ENCODE peak calls at places on chromosome 22, in four cellular contexts. N is thoracic aorta, O is K562, A is pancreas. U is an unnamed sample. For H3K4me1, the result is how much of the 10 kb centered on the place peaks cover.

GRCh38 chr22:26589367-26589844 is 526 bp downstream of the TPST2 start:
- DNase-seq in O (peak), N (no peak), A (peak), U (peak)

GRCh38 chr22:50473088-50473487 is 1.7 kb downstream of the SBF1 start:
- DNase-seq in N (no peak), A (no peak), O (peak), U (no peak)

GRCh38 chr22:18078329-18079041 is 695 bp downstream of the PEX26 start:
- DNase-seq in O (peak), N (no peak), A (peak), U (peak)

GRCh38 chr22:39091136-39092081 is 5.6 kb upstream of the APOBEC3H start:
- DNase-seq in N (no peak), A (no peak), O (no peak), U (no peak)

GRCh38 chr22:17647996-17648395 is 9.4 kb downstream of the BCL2L13 start:
- DNase-seq in N (no peak), A (no peak), O (no peak), U (no peak)

GRCh38 chr22:43110927-43111623 is 525 bp downstream of the BIK start:
- DNase-seq in A (peak), N (no peak), O (no peak), U (peak)

GRCh38 chr22:17779286-17780115 is 5.2 kb upstream of the BID start:
- DNase-seq in A (no peak), O (peak), N (no peak), U (no peak)

GRCh38 chr22:42747701-42748513 is 27.2 kb upstream of the A4GALT start:
- DNase-seq in O (no peak), N (no peak), A (no peak), U (no peak)

GRCh38 chr22:35589071-35589735 is 27.9 kb downstream of the MB start:
- DNase-seq in O (peak), A (no peak), N (no peak), U (no peak)

DNA sequence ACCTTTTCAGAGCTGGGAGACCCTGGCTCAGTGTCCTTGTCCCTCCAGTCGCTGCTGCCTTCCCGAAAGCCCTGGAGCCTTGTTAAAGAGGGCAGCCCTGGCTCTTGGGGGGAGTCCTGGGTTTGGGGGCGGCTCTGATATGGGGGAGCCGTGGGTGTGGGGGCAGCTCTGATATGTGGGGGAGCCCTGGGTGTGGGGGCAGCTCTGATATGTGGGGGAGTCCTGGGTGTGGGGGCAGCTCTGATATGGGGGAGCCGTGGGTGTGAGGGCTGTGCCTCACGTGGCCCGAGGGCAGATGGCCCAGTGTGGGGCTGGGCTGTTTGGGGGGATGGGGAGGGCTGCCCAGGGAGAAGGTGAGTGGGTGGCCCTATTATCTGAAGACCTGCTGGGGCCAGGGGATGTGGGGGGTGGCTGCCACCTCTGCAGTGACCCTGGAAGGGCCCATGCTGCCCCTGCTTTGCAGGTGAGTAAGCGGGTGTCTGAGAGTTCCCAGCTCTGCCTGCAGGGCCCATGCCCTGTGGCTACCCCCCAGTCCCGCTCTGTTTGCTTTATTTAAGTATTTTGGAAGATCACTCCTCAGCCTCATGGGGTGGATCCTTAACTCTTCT is 30.9 kb upstream of the GRAMD4 start:
- DNase-seq in A (no peak), O (no peak), N (no peak), U (no peak)
- H3K4me1 ChIP-seq in A (under half), O (half or more), N (under half), U (half or more)

DNA sequence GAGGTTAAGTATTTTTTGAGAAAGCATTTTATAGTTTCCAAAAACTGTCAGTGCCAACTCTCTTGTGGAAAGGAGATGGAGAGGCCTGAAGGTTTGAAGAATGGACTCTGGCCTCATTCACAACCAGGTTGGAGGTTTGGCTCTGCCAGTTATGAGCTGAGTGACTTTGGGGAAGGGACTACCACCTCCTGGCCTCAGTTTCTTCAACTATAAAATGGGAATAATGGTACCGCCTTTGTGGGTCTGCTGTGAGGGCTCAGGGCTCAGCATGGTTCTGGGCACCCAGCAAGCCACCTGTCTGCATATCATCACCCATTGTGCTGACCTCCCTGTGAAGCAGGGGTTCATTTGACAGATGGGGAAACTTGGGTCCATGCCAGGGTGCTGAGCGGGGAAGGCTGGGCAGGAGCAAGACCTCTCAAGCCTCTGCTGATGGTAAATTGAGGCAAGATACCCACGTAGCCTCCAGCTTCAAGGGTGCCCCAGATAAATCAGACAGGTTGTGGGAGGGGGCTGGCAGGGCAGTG is 3.5 kb upstream of the LIF start:
- DNase-seq in N (no peak), O (no peak), A (no peak), U (no peak)
- H3K4me1 ChIP-seq in N (under half), O (under half), A (under half), U (under half)

DNA sequence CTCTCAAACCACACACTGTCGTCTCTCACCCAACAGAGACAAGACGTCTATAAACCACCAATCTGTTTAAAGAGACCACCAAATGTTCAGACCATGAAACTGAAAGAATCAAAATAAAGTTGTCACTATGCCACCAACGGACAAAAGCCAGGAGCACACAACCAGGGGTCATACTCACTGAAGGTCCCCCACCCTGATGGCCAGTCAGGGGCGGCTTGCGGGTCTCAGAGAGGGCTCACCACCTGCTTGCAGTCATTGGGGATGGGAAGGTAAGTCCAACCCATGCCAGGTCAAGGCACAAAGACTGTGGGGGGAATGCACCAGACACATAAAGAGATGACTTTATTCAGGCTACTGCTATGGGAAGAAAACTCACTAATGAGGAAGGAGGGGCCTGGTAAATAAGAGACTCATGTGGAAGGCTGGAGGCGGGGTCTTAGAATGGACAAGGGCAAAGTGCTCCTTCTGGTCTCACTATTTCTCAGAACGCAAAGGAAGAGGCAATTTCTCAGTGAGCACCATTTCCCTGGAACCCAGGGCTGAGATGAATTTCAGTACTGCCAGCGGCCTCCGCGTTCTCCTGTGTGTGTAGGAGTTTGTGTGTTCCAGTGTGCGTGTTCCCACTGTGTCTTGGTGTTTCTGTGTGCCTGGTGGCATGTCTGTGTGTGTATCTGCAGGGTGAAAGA is 17.3 kb downstream of the SCARF2 start:
- DNase-seq in N (no peak), A (no peak), O (no peak), U (peak)
- H3K4me1 ChIP-seq in N (under half), A (under half), O (under half), U (under half)

DNA sequence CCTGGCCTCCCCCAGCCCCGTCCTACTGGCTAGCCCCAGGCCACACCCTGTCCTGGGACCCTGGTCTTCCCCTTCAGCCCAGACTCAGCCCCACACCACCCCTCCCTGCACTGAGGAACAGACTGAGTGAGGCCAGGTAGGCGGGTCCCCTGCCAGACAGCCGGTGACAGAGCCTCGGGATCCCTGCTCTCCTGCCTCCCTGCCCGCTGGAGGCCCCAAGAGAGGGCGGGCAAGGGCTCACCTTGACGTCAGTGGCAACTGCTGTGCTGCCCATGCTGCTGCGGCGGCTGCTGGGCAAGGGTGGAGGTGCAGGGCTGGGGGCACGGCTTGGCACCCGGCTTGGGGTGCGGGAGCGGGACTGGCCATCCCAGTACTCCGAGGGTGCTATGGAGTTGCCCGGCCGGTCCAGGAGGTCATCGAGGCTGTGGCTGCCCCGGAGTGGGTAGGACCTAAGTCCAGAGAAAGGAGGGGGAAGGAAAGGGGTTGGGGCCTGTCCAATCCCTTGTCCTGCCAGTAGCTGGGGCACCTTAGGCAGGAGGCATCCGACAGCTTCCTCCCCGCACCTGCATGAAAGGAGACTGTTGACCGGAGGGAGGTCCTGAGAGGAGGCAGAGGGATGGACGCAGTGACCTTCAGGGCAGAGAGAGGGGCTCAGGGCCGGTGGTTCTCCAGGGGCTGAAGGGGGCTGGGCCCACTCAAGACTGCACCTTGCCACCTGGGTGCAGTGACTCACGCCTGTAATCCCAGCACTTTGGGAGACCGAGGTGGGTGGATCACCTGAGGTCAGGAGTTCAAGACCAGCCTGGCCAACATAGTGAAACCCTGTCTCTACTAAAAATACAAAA is 2.2 kb upstream of the SLC16A8 start:
- DNase-seq in O (no peak), N (no peak), A (no peak), U (peak)
- H3K4me1 ChIP-seq in O (under half), N (under half), A (under half), U (under half)

U was measured in lower lobe of right lung.